ENCODE peak calls at places on chromosomes 2 and 18, in seven cellular contexts. I, K, Q, P, H, A and U are unnamed samples.

GRCh38 chr18:26780520-26781325 is 84.8 kb downstream of the AQP4 start:
- DNase-seq in I (no peak), P (no peak), Q (no peak), K (no peak), H (no peak), A (no peak), U (peak; percentile 38)

GRCh38 chr2:10285578-10286198 is 17.0 kb upstream of the HPCAL1 start:
- DNase-seq in H (no peak), Q (no peak), A (no peak), K (peak; percentile 72), P (no peak), I (peak; percentile 83), U (no peak)

GRCh38 chr2:236607471-236608307 is 38.1 kb downstream of the ACKR3 start:
- DNase-seq in Q (no peak), P (no peak), I (peak; percentile 57), K (no peak), A (no peak), H (peak; percentile 25), U (peak; percentile 13)

GRCh38 chr18:54919412-54919811 is 39.8 kb downstream of the CCDC68 start:
- DNase-seq in Q (no peak), K (no peak), I (no peak), H (no peak), A (no peak), P (no peak), U (no peak)

GRCh38 chr2:202479090-202479489 is 103.0 kb downstream of the BMPR2 start:
- DNase-seq in I (no peak), P (no peak), A (no peak), K (no peak), Q (no peak), H (no peak), U (no peak)

GRCh38 chr18:31694297-31694696 is 9.9 kb upstream of the B4GALT6 start:
- DNase-seq in Q (no peak), I (no peak), K (no peak), A (no peak), P (no peak), H (no peak), U (no peak)

GRCh38 chr2:226674123-226674522 is 125.5 kb downstream of the IRS1 start:
- DNase-seq in Q (no peak), K (no peak), H (no peak), I (no peak), A (no peak), P (no peak), U (no peak)

GRCh38 chr2:168550670-168551069 is 94.6 kb downstream of the CERS6 start:
- DNase-seq in K (peak; percentile 59), I (no peak), H (no peak), Q (no peak), A (no peak), P (no peak), U (no peak)

GRCh38 chr2:212554233-212554632 is 15.6 kb upstream of the ERBB4 start:
- DNase-seq in H (no peak), K (peak; percentile 32), P (no peak), Q (no peak), A (no peak), I (no peak), U (no peak)

GRCh38 chr2:36618381-36618780 is 20.4 kb upstream of the FEZ2 start:
- DNase-seq in I (peak; percentile 54), K (peak; percentile 78), Q (no peak), H (peak; percentile 88), A (no peak), P (no peak), U (peak; percentile 67)

GRCh38 chr18:29164020-29164706 is 987.2 kb upstream of the CDH2 start:
- DNase-seq in Q (no peak), I (peak; percentile 79), K (no peak), P (no peak), H (no peak), A (no peak), U (no peak)

GRCh38 chr2:42969231-42970150 is 177.1 kb upstream of the HAAO start:
- DNase-seq in Q (no peak), P (no peak), I (peak; percentile 88), H (no peak), A (no peak), K (no peak), U (no peak)

GRCh38 chr18:7737483-7737882 is 170.4 kb downstream of the PTPRM start:
- DNase-seq in K (no peak), I (no peak), A (no peak), H (no peak), Q (no peak), P (no peak), U (no peak)

GRCh38 chr18:57190026-57190425 is 43.1 kb downstream of the BOD1L2 start:
- DNase-seq in K (no peak), P (no peak), I (no peak), H (no peak), Q (no peak), A (no peak), U (no peak)

GRCh38 chr2:17388790-17389189 is 129.4 kb downstream of the RAD51AP2 start:
- DNase-seq in A (no peak), K (no peak), Q (no peak), H (no peak), P (no peak), I (no peak), U (no peak)

GRCh38 chr2:11775384-11775783 is 29.0 kb downstream of the LPIN1 start:
- DNase-seq in H (peak; percentile 64), I (peak; percentile 64), A (no peak), Q (no peak), P (no peak), K (no peak), U (peak; percentile 71)